ENCODE peak calls at places on chromosome 22, in four cellular contexts. Q, M, R and O are unnamed samples.

GRCh38 chr22:49426098-49426497 is 401.6 kb downstream of the BRD1 start:
- DNase-seq in Q (no peak), M (no peak), R (no peak), O (no peak)

GRCh38 chr22:27318516-27318915 is 483.0 kb downstream of the MN1 start:
- DNase-seq in Q (no peak), M (no peak), R (no peak), O (no peak)

GRCh38 chr22:48331266-48331665 is 1496.4 kb downstream of the BRD1 start:
- DNase-seq in Q (no peak), M (no peak), R (no peak), O (no peak)

GRCh38 chr22:40345271-40345670 is 1.0 kb upstream of the ADSL start:
- DNase-seq in Q (no peak), M (no peak), R (no peak), O (no peak)

GRCh38 chr22:23523746-23524145 is 56.3 kb downstream of the IGLL1 start:
- DNase-seq in Q (no peak), M (no peak), R (no peak), O (no peak)

GRCh38 chr22:31681625-31682345 is 19.8 kb upstream of the PISD start:
- DNase-seq in Q (no peak), M (no peak), R (no peak), O (no peak)

GRCh38 chr22:23113067-23113846 is 28.5 kb downstream of the RSPH14 start:
- DNase-seq in Q (no peak), M (no peak), R (no peak), O (peak; percentile 55)

GRCh38 chr22:28426346-28427132 is 253.1 kb downstream of the TTC28 start:
- DNase-seq in Q (no peak), M (no peak), R (peak; percentile 15), O (no peak)

GRCh38 chr22:40665312-40665711 is 14.0 kb upstream of the MCHR1 start:
- DNase-seq in Q (no peak), M (no peak), R (no peak), O (no peak)

GRCh38 chr22:39266398-39267030 is 21.7 kb upstream of the PDGFB start:
- DNase-seq in Q (no peak), M (no peak), R (peak; percentile 76), O (no peak)

GRCh38 chr22:50282361-50283144 is 12.4 kb upstream of the MAPK11 start:
- DNase-seq in Q (no peak), M (peak; percentile 69), R (no peak), O (no peak)

GRCh38 chr22:26170112-26170492 is 840 bp downstream of the SEZ6L start:
- DNase-seq in Q (no peak), M (no peak), R (no peak), O (no peak)

GRCh38 chr22:50486561-50487289 is at the start of gene MIOX:
- DNase-seq in Q (no peak), M (no peak), R (no peak), O (no peak)

GRCh38 chr22:39148727-39149535 is 3.5 kb downstream of the CBX7 start:
- DNase-seq in Q (peak; percentile 69), M (no peak), R (no peak), O (peak; percentile 60)

GRCh38 chr22:50141891-50142363 is 28.6 kb upstream of the PANX2 start:
- DNase-seq in Q (peak; percentile 41), M (no peak), R (no peak), O (no peak)

GRCh38 chr22:33605201-33605600 is 315.1 kb downstream of the LARGE1 start:
- DNase-seq in Q (no peak), M (no peak), R (no peak), O (no peak)

GRCh38 chr22:34814260-34814659 is 251.7 kb upstream of the ISX start:
- DNase-seq in Q (no peak), M (no peak), R (peak; percentile 10), O (no peak)

GRCh38 chr22:23088199-23088604 is 17.9 kb downstream of the GNAZ start:
- DNase-seq in Q (peak; percentile 39), M (no peak), R (no peak), O (peak; percentile 56)

GRCh38 chr22:33350961-33351360 is 292.8 kb upstream of the SYN3 start:
- DNase-seq in Q (no peak), M (no peak), R (no peak), O (no peak)

GRCh38 chr22:23762866-23763578 is at the start of gene C22orf15:
- DNase-seq in Q (peak; percentile 65), M (no peak), R (no peak), O (peak; percentile 30)

GRCh38 chr22:31826443-31826842 is 72.6 kb downstream of the DEPDC5 start:
- DNase-seq in Q (no peak), M (no peak), R (no peak), O (no peak)

GRCh38 chr22:28181332-28181731 is 262.3 kb upstream of the PITPNB start:
- DNase-seq in Q (no peak), M (no peak), R (no peak), O (no peak)

GRCh38 chr22:25700996-25701815 is 40.8 kb upstream of the MYO18B start:
- DNase-seq in Q (no peak), M (no peak), R (no peak), O (no peak)

GRCh38 chr22:48954781-48955311 is 872.8 kb downstream of the BRD1 start:
- DNase-seq in Q (no peak), M (no peak), R (no peak), O (no peak)

GRCh38 chr22:31637938-31638618 is 23.9 kb downstream of the PISD start:
- DNase-seq in Q (no peak), M (no peak), R (no peak), O (no peak)

GRCh38 chr22:27110985-27111451 is 453.6 kb downstream of the MIAT start:
- DNase-seq in Q (no peak), M (peak; percentile 78), R (peak; percentile 49), O (no peak)

GRCh38 chr22:27995801-27996528 is 76.9 kb upstream of the PITPNB start:
- DNase-seq in Q (no peak), M (no peak), R (no peak), O (no peak)

GRCh38 chr22:32050678-32051515 is 7.8 kb downstream of the SLC5A1 start:
- DNase-seq in Q (no peak), M (peak; percentile 72), R (peak; percentile 20), O (peak; percentile 9)

GRCh38 chr22:41907436-41908401 is 7.2 kb downstream of the SHISA8 start:
- DNase-seq in Q (no peak), M (no peak), R (no peak), O (no peak)

GRCh38 chr22:33542153-33542552 is 378.1 kb downstream of the LARGE1 start:
- DNase-seq in Q (no peak), M (no peak), R (peak; percentile 35), O (no peak)

GRCh38 chr22:22897947-22898346 is 10.3 kb downstream of the IGLL5 start:
- DNase-seq in Q (no peak), M (no peak), R (no peak), O (no peak)

GRCh38 chr22:24796056-24796455 is 10.0 kb upstream of the SGSM1 start:
- DNase-seq in Q (no peak), M (no peak), R (no peak), O (no peak)

GRCh38 chr22:26586556-26587325 is 3.2 kb downstream of the TPST2 start:
- DNase-seq in Q (no peak), M (no peak), R (no peak), O (no peak)

GRCh38 chr22:25081409-25081824 is 118.2 kb upstream of the CRYBB3 start:
- DNase-seq in Q (peak; percentile 68), M (peak; percentile 29), R (peak; percentile 56), O (peak; percentile 33)

GRCh38 chr22:26314656-26315055 is 114.4 kb upstream of the ASPHD2 start:
- DNase-seq in Q (no peak), M (no peak), R (no peak), O (no peak)

GRCh38 chr22:39214383-39215069 is 30.3 kb downstream of the PDGFB start:
- DNase-seq in Q (peak; percentile 57), M (peak; percentile 21), R (peak; percentile 58), O (no peak)

DNA sequence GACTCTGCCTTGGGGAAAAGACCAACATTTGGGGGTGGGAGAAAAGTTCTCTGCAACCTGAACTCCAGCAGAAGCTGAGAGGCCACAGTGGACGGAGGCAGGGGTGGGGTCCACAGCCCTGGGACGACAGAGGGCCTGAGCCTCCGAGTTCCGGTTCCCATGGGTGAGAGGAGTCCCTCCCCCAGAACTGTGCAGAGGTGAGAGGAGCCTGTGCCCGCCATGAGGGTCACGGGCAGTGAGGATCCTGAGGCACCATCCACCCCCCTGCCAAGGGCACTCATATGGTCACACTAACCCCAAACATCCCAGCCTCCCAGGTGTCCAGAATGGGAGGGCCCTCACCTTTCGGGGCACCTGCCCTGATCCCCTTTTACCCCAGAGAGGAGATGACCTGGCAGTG is 30.5 kb downstream of the KIAA0930 start:
- DNase-seq in Q (no peak), M (no peak), R (no peak), O (no peak)
- TF ChIP-seq HMGXB4 in Q (no peak), M (no peak), R (no peak), O (no peak)

GRCh38 chr22:36010090-36010489 is 18.5 kb downstream of the RBFOX2 start:
- DNase-seq in Q (peak; percentile 65), M (no peak), R (no peak), O (peak; percentile 44)

GRCh38 chr22:36009085-36009484 is 19.5 kb downstream of the RBFOX2 start:
- DNase-seq in Q (no peak), M (no peak), R (no peak), O (no peak)

GRCh38 chr22:36008565-36008964 is 20.1 kb downstream of the RBFOX2 start:
- DNase-seq in Q (no peak), M (no peak), R (no peak), O (no peak)

GRCh38 chr22:36012332-36012731 is 16.3 kb downstream of the RBFOX2 start:
- DNase-seq in Q (no peak), M (no peak), R (no peak), O (no peak)

DNA sequence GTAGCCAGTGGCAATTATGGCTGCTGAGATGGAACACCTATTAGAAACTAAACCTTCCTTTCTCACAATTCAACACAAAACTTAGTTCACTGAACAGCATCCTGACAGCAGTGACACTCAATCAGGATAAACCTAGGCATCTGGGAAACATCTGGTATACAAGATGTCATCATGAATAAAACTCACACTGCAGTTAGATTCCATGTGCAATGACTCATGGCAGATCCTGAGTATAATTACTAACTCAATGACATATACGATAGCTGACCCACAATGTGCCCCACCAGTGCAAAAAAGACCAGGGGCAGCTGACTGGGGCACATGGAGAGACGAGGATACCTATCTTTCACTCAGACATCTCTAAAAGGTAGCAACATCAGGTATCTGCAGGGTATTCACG is 17.7 kb downstream of the RBFOX2 start:
- DNase-seq in Q (no peak), M (no peak), R (no peak), O (no peak)
- TF ChIP-seq HMGXB4 in Q (no peak), M (no peak), R (no peak), O (no peak)

GRCh38 chr22:29703595-29704195 is 16.1 kb upstream of the CABP7 start:
- DNase-seq in Q (no peak), M (no peak), R (no peak), O (no peak)

GRCh38 chr22:29702931-29703594 is 16.7 kb upstream of the CABP7 start:
- DNase-seq in Q (no peak), M (no peak), R (no peak), O (no peak)

GRCh38 chr22:29700206-29700948 is 19.4 kb upstream of the CABP7 start:
- DNase-seq in Q (no peak), M (no peak), R (no peak), O (no peak)

GRCh38 chr22:29702025-29702930 is 17.5 kb upstream of the CABP7 start:
- DNase-seq in Q (no peak), M (peak; percentile 29), R (no peak), O (no peak)

GRCh38 chr22:29700949-29701927 is 18.6 kb upstream of the CABP7 start:
- DNase-seq in Q (peak; percentile 52), M (peak; percentile 44), R (peak; percentile 37), O (peak; percentile 60)
- TF ChIP-seq HMGXB4 in Q (no peak), M (no peak), R (no peak), O (no peak)

GRCh38 chr22:37931893-37932389 is 21.5 kb downstream of the C22orf23 start:
- DNase-seq in Q (no peak), M (no peak), R (no peak), O (no peak)
- TF ChIP-seq HMGXB4 in Q (no peak), M (no peak), R (no peak), O (no peak)